ENCODE peak calls at places on chromosomes 11 and 22, in five cellular contexts. One of them, this sample, is unnamed.

GRCh38 chr11:133900176-133901105 is 55.1 kb upstream of the SPATA19 start:
- DNase-seq in hypothalamus: no peak
- DNase-seq in hepatocyte: no peak
- DNase-seq in Right ventricle myocardium superior: no peak
- DNase-seq in stimulated activated CD4-positive, alpha-beta T cell treated with anti-CD3 and anti-CD28 coated beads, Interleukin-15, amount 100 ng/mL, for 24 hours: no peak
- DNase-seq in this sample: no peak

GRCh38 chr11:17673951-17674350 is 45.4 kb upstream of the MYOD1 start:
- DNase-seq in stimulated activated CD4-positive, alpha-beta T cell treated with anti-CD3 and anti-CD28 coated beads, Interleukin-15, amount 100 ng/mL, for 24 hours: no peak
- DNase-seq in Right ventricle myocardium superior: no peak
- DNase-seq in hepatocyte: no peak
- DNase-seq in hypothalamus: no peak
- DNase-seq in this sample: no peak

GRCh38 chr11:111933872-111934271 is 3.3 kb upstream of the DIXDC1 start:
- DNase-seq in hepatocyte: no peak
- DNase-seq in stimulated activated CD4-positive, alpha-beta T cell treated with anti-CD3 and anti-CD28 coated beads, Interleukin-15, amount 100 ng/mL, for 24 hours: no peak
- DNase-seq in hypothalamus: no peak
- DNase-seq in Right ventricle myocardium superior: no peak
- DNase-seq in this sample: no peak

GRCh38 chr11:31487848-31488247 is 21.6 kb downstream of the IMMP1L start:
- DNase-seq in hypothalamus: no peak
- DNase-seq in stimulated activated CD4-positive, alpha-beta T cell treated with anti-CD3 and anti-CD28 coated beads, Interleukin-15, amount 100 ng/mL, for 24 hours: no peak
- DNase-seq in Right ventricle myocardium superior: no peak
- DNase-seq in hepatocyte: peak
- DNase-seq in this sample: no peak

GRCh38 chr11:92628401-92629292 is 340.8 kb upstream of the MTNR1B start:
- DNase-seq in hepatocyte: no peak
- DNase-seq in Right ventricle myocardium superior: no peak
- DNase-seq in hypothalamus: no peak
- DNase-seq in stimulated activated CD4-positive, alpha-beta T cell treated with anti-CD3 and anti-CD28 coated beads, Interleukin-15, amount 100 ng/mL, for 24 hours: no peak
- DNase-seq in this sample: no peak

GRCh38 chr11:65861533-65862183 is 1.4 kb downstream of the MUS81 start:
- DNase-seq in hypothalamus: no peak
- DNase-seq in stimulated activated CD4-positive, alpha-beta T cell treated with anti-CD3 and anti-CD28 coated beads, Interleukin-15, amount 100 ng/mL, for 24 hours: no peak
- DNase-seq in Right ventricle myocardium superior: no peak
- DNase-seq in hepatocyte: no peak
- DNase-seq in this sample: peak

GRCh38 chr11:14620027-14620511 is 23.5 kb upstream of the PDE3B start:
- DNase-seq in hepatocyte: peak
- DNase-seq in stimulated activated CD4-positive, alpha-beta T cell treated with anti-CD3 and anti-CD28 coated beads, Interleukin-15, amount 100 ng/mL, for 24 hours: no peak
- DNase-seq in hypothalamus: no peak
- DNase-seq in Right ventricle myocardium superior: no peak
- DNase-seq in this sample: no peak

GRCh38 chr22:23164091-23164490 is 16.2 kb upstream of the BCR start:
- DNase-seq in stimulated activated CD4-positive, alpha-beta T cell treated with anti-CD3 and anti-CD28 coated beads, Interleukin-15, amount 100 ng/mL, for 24 hours: no peak
- DNase-seq in hepatocyte: no peak
- DNase-seq in hypothalamus: no peak
- DNase-seq in Right ventricle myocardium superior: no peak
- DNase-seq in this sample: no peak

GRCh38 chr11:64870893-64871849 is 7.2 kb downstream of the EHD1 start:
- DNase-seq in stimulated activated CD4-positive, alpha-beta T cell treated with anti-CD3 and anti-CD28 coated beads, Interleukin-15, amount 100 ng/mL, for 24 hours: no peak
- DNase-seq in hypothalamus: no peak
- DNase-seq in hepatocyte: no peak
- DNase-seq in Right ventricle myocardium superior: no peak
- DNase-seq in this sample: no peak

GRCh38 chr22:43400449-43400848 is 11.4 kb upstream of the MPPED1 start:
- DNase-seq in Right ventricle myocardium superior: peak
- DNase-seq in hypothalamus: no peak
- DNase-seq in hepatocyte: no peak
- DNase-seq in stimulated activated CD4-positive, alpha-beta T cell treated with anti-CD3 and anti-CD28 coated beads, Interleukin-15, amount 100 ng/mL, for 24 hours: no peak
- DNase-seq in this sample: no peak

GRCh38 chr11:120302001-120302805 is 22.9 kb upstream of the TLCD5 start:
- DNase-seq in hypothalamus: no peak
- DNase-seq in stimulated activated CD4-positive, alpha-beta T cell treated with anti-CD3 and anti-CD28 coated beads, Interleukin-15, amount 100 ng/mL, for 24 hours: no peak
- DNase-seq in hepatocyte: no peak
- DNase-seq in Right ventricle myocardium superior: no peak
- DNase-seq in this sample: no peak

GRCh38 chr11:22079133-22079847 is 113.6 kb upstream of the ANO5 start:
- DNase-seq in hypothalamus: no peak
- DNase-seq in stimulated activated CD4-positive, alpha-beta T cell treated with anti-CD3 and anti-CD28 coated beads, Interleukin-15, amount 100 ng/mL, for 24 hours: no peak
- DNase-seq in hepatocyte: peak
- DNase-seq in Right ventricle myocardium superior: no peak
- DNase-seq in this sample: peak

GRCh38 chr22:50162391-50162956 is 8.1 kb upstream of the PANX2 start:
- DNase-seq in hepatocyte: no peak
- DNase-seq in Right ventricle myocardium superior: no peak
- DNase-seq in stimulated activated CD4-positive, alpha-beta T cell treated with anti-CD3 and anti-CD28 coated beads, Interleukin-15, amount 100 ng/mL, for 24 hours: no peak
- DNase-seq in hypothalamus: no peak
- DNase-seq in this sample: no peak

GRCh38 chr11:376531-377173 is 7.4 kb downstream of the B4GALNT4 start:
- DNase-seq in hepatocyte: no peak
- DNase-seq in Right ventricle myocardium superior: no peak
- DNase-seq in hypothalamus: no peak
- DNase-seq in stimulated activated CD4-positive, alpha-beta T cell treated with anti-CD3 and anti-CD28 coated beads, Interleukin-15, amount 100 ng/mL, for 24 hours: no peak
- DNase-seq in this sample: no peak

GRCh38 chr11:38543311-38543710 is 1945.3 kb upstream of the RAG2 start:
- DNase-seq in stimulated activated CD4-positive, alpha-beta T cell treated with anti-CD3 and anti-CD28 coated beads, Interleukin-15, amount 100 ng/mL, for 24 hours: no peak
- DNase-seq in hypothalamus: no peak
- DNase-seq in Right ventricle myocardium superior: no peak
- DNase-seq in hepatocyte: no peak
- DNase-seq in this sample: no peak

GRCh38 chr11:5593146-5593545 is 3.3 kb upstream of the TRIM6 start:
- DNase-seq in hepatocyte: no peak
- DNase-seq in stimulated activated CD4-positive, alpha-beta T cell treated with anti-CD3 and anti-CD28 coated beads, Interleukin-15, amount 100 ng/mL, for 24 hours: no peak
- DNase-seq in hypothalamus: no peak
- DNase-seq in Right ventricle myocardium superior: no peak
- DNase-seq in this sample: no peak

GRCh38 chr11:73384871-73385692 is 8.9 kb downstream of the RELT start:
- DNase-seq in hepatocyte: no peak
- DNase-seq in stimulated activated CD4-positive, alpha-beta T cell treated with anti-CD3 and anti-CD28 coated beads, Interleukin-15, amount 100 ng/mL, for 24 hours: peak
- DNase-seq in hypothalamus: peak
- DNase-seq in Right ventricle myocardium superior: peak
- DNase-seq in this sample: no peak

GRCh38 chr22:23180301-23180892 is at the start of gene BCR:
- DNase-seq in stimulated activated CD4-positive, alpha-beta T cell treated with anti-CD3 and anti-CD28 coated beads, Interleukin-15, amount 100 ng/mL, for 24 hours: peak
- DNase-seq in hepatocyte: peak
- DNase-seq in hypothalamus: peak
- DNase-seq in Right ventricle myocardium superior: peak
- DNase-seq in this sample: peak

GRCh38 chr11:12838463-12839120 is 164.4 kb downstream of the TEAD1 start:
- DNase-seq in hepatocyte: no peak
- DNase-seq in stimulated activated CD4-positive, alpha-beta T cell treated with anti-CD3 and anti-CD28 coated beads, Interleukin-15, amount 100 ng/mL, for 24 hours: no peak
- DNase-seq in hypothalamus: no peak
- DNase-seq in Right ventricle myocardium superior: no peak
- DNase-seq in this sample: no peak

GRCh38 chr11:36569095-36569494 is 1.3 kb downstream of the RAG1 start:
- DNase-seq in hepatocyte: no peak
- DNase-seq in Right ventricle myocardium superior: no peak
- DNase-seq in stimulated activated CD4-positive, alpha-beta T cell treated with anti-CD3 and anti-CD28 coated beads, Interleukin-15, amount 100 ng/mL, for 24 hours: no peak
- DNase-seq in hypothalamus: no peak
- DNase-seq in this sample: no peak

GRCh38 chr11:128928400-128928799 is 14.3 kb downstream of the TP53AIP1 start:
- DNase-seq in stimulated activated CD4-positive, alpha-beta T cell treated with anti-CD3 and anti-CD28 coated beads, Interleukin-15, amount 100 ng/mL, for 24 hours: no peak
- DNase-seq in hepatocyte: no peak
- DNase-seq in hypothalamus: no peak
- DNase-seq in Right ventricle myocardium superior: no peak
- DNase-seq in this sample: no peak

GRCh38 chr11:75208444-75208843 is 32.1 kb upstream of the TPBGL start:
- DNase-seq in stimulated activated CD4-positive, alpha-beta T cell treated with anti-CD3 and anti-CD28 coated beads, Interleukin-15, amount 100 ng/mL, for 24 hours: no peak
- DNase-seq in Right ventricle myocardium superior: no peak
- DNase-seq in hepatocyte: no peak
- DNase-seq in hypothalamus: no peak
- DNase-seq in this sample: no peak

GRCh38 chr11:71080239-71081097 is 171.9 kb downstream of the SHANK2 start:
- DNase-seq in stimulated activated CD4-positive, alpha-beta T cell treated with anti-CD3 and anti-CD28 coated beads, Interleukin-15, amount 100 ng/mL, for 24 hours: peak
- DNase-seq in hepatocyte: peak
- DNase-seq in Right ventricle myocardium superior: peak
- DNase-seq in hypothalamus: peak
- DNase-seq in this sample: no peak

GRCh38 chr11:69569306-69570200 is 71.4 kb upstream of the CCND1 start:
- DNase-seq in Right ventricle myocardium superior: no peak
- DNase-seq in stimulated activated CD4-positive, alpha-beta T cell treated with anti-CD3 and anti-CD28 coated beads, Interleukin-15, amount 100 ng/mL, for 24 hours: no peak
- DNase-seq in hypothalamus: no peak
- DNase-seq in hepatocyte: no peak
- DNase-seq in this sample: no peak

GRCh38 chr11:35798423-35798822 is 135.8 kb downstream of the TRIM44 start:
- DNase-seq in hepatocyte: no peak
- DNase-seq in Right ventricle myocardium superior: no peak
- DNase-seq in hypothalamus: no peak
- DNase-seq in stimulated activated CD4-positive, alpha-beta T cell treated with anti-CD3 and anti-CD28 coated beads, Interleukin-15, amount 100 ng/mL, for 24 hours: no peak
- DNase-seq in this sample: no peak

GRCh38 chr11:4146070-4146764 is 51.6 kb downstream of the RRM1 start:
- DNase-seq in stimulated activated CD4-positive, alpha-beta T cell treated with anti-CD3 and anti-CD28 coated beads, Interleukin-15, amount 100 ng/mL, for 24 hours: no peak
- DNase-seq in hepatocyte: no peak
- DNase-seq in Right ventricle myocardium superior: no peak
- DNase-seq in hypothalamus: no peak
- DNase-seq in this sample: no peak

GRCh38 chr22:27630754-27631153 is 170.8 kb downstream of the MN1 start:
- DNase-seq in hepatocyte: no peak
- DNase-seq in stimulated activated CD4-positive, alpha-beta T cell treated with anti-CD3 and anti-CD28 coated beads, Interleukin-15, amount 100 ng/mL, for 24 hours: no peak
- DNase-seq in Right ventricle myocardium superior: no peak
- DNase-seq in hypothalamus: no peak
- DNase-seq in this sample: no peak

GRCh38 chr11:111730871-111731591 is 35.2 kb downstream of the PPP2R1B start:
- DNase-seq in stimulated activated CD4-positive, alpha-beta T cell treated with anti-CD3 and anti-CD28 coated beads, Interleukin-15, amount 100 ng/mL, for 24 hours: no peak
- DNase-seq in hepatocyte: peak
- DNase-seq in hypothalamus: peak
- DNase-seq in Right ventricle myocardium superior: peak
- DNase-seq in this sample: peak

GRCh38 chr11:73931039-73931645 is 19.7 kb upstream of the DNAJB13 start:
- DNase-seq in hepatocyte: peak
- DNase-seq in Right ventricle myocardium superior: no peak
- DNase-seq in stimulated activated CD4-positive, alpha-beta T cell treated with anti-CD3 and anti-CD28 coated beads, Interleukin-15, amount 100 ng/mL, for 24 hours: peak
- DNase-seq in hypothalamus: no peak
- DNase-seq in this sample: no peak

GRCh38 chr11:125272092-125272491 is 107.5 kb downstream of the PKNOX2 start:
- DNase-seq in hepatocyte: no peak
- DNase-seq in Right ventricle myocardium superior: no peak
- DNase-seq in hypothalamus: no peak
- DNase-seq in stimulated activated CD4-positive, alpha-beta T cell treated with anti-CD3 and anti-CD28 coated beads, Interleukin-15, amount 100 ng/mL, for 24 hours: no peak
- DNase-seq in this sample: no peak

GRCh38 chr11:26953770-26954392 is 40.0 kb upstream of the FIBIN start:
- DNase-seq in stimulated activated CD4-positive, alpha-beta T cell treated with anti-CD3 and anti-CD28 coated beads, Interleukin-15, amount 100 ng/mL, for 24 hours: no peak
- DNase-seq in hypothalamus: no peak
- DNase-seq in hepatocyte: no peak
- DNase-seq in Right ventricle myocardium superior: no peak
- DNase-seq in this sample: no peak

GRCh38 chr11:13109616-13110015 is 100.5 kb downstream of the RASSF10 start:
- DNase-seq in hypothalamus: no peak
- DNase-seq in Right ventricle myocardium superior: no peak
- DNase-seq in hepatocyte: no peak
- DNase-seq in stimulated activated CD4-positive, alpha-beta T cell treated with anti-CD3 and anti-CD28 coated beads, Interleukin-15, amount 100 ng/mL, for 24 hours: no peak
- DNase-seq in this sample: no peak

GRCh38 chr11:45860764-45861510 is 13.7 kb downstream of the CRY2 start:
- DNase-seq in hepatocyte: no peak
- DNase-seq in Right ventricle myocardium superior: no peak
- DNase-seq in hypothalamus: no peak
- DNase-seq in stimulated activated CD4-positive, alpha-beta T cell treated with anti-CD3 and anti-CD28 coated beads, Interleukin-15, amount 100 ng/mL, for 24 hours: no peak
- DNase-seq in this sample: peak

This sample was measured in gastrocnemius medialis.